ENCODE peak calls at places on chromosomes 5 and 9, in four cellular contexts. U is upper lobe of right lung; N is aorta; A is effector memory CD4-positive, alpha-beta T cell. S is an unnamed sample.

GRCh38 chr9:18297532-18297872 is 176.5 kb upstream of the ADAMTSL1 start:
- DNase-seq in U (no peak), N (no peak), A (no peak), S (no peak)

GRCh38 chr5:43129161-43129560 is 8.4 kb downstream of the ZNF131 start:
- DNase-seq in U (no peak), N (no peak), A (no peak), S (no peak)

GRCh38 chr5:111194925-111195324 is 29.3 kb upstream of the CAMK4 start:
- DNase-seq in U (no peak), N (no peak), A (no peak), S (no peak)

GRCh38 chr9:38027714-38028113 is 41.3 kb downstream of the SHB start:
- DNase-seq in U (no peak), N (no peak), A (no peak), S (no peak)

GRCh38 chr9:136259517-136259813 is 13.9 kb upstream of the QSOX2 start:
- DNase-seq in U (no peak), N (no peak), A (no peak), S (no peak)

GRCh38 chr5:55592388-55593114 is 57.8 kb upstream of the PLPP1 start:
- DNase-seq in U (no peak), N (no peak), A (no peak), S (no peak)

GRCh38 chr5:35640623-35641022 is 23.0 kb downstream of the SPEF2 start:
- DNase-seq in U (no peak), N (no peak), A (no peak), S (no peak)

GRCh38 chr5:56552612-56553268 is 262.6 kb upstream of the MAP3K1 start:
- DNase-seq in U (no peak), N (no peak), A (no peak), S (no peak)

GRCh38 chr5:173514666-173515065 is 101.8 kb downstream of the BOD1 start:
- DNase-seq in U (no peak), N (no peak), A (no peak), S (no peak)

GRCh38 chr5:112366987-112367386 is 52.1 kb downstream of the EPB41L4A start:
- DNase-seq in U (no peak), N (no peak), A (no peak), S (no peak)

GRCh38 chr5:9059920-9060691 is 485.8 kb downstream of the SEMA5A start:
- DNase-seq in U (no peak), N (peak), A (no peak), S (no peak)

GRCh38 chr9:32783168-32783891 is at the start of gene TMEM215:
- DNase-seq in U (no peak), N (no peak), A (no peak), S (no peak)

GRCh38 chr5:113806250-113806649 is 292.8 kb downstream of the YTHDC2 start:
- DNase-seq in U (no peak), N (no peak), A (no peak), S (no peak)

GRCh38 chr9:96603305-96604004 is 16.2 kb downstream of the CDC14B start:
- DNase-seq in U (no peak), N (no peak), A (no peak), S (no peak)
- H3K27ac ChIP-seq in U (no peak), N (no peak), A (no peak), S (no peak)

GRCh38 chr5:181204561-181205401 is at the start of gene TRIM7:
- DNase-seq in U (peak), N (peak), A (no peak), S (no peak)
- H3K27ac ChIP-seq in U (peak), N (no peak), A (no peak), S (peak)

DNA sequence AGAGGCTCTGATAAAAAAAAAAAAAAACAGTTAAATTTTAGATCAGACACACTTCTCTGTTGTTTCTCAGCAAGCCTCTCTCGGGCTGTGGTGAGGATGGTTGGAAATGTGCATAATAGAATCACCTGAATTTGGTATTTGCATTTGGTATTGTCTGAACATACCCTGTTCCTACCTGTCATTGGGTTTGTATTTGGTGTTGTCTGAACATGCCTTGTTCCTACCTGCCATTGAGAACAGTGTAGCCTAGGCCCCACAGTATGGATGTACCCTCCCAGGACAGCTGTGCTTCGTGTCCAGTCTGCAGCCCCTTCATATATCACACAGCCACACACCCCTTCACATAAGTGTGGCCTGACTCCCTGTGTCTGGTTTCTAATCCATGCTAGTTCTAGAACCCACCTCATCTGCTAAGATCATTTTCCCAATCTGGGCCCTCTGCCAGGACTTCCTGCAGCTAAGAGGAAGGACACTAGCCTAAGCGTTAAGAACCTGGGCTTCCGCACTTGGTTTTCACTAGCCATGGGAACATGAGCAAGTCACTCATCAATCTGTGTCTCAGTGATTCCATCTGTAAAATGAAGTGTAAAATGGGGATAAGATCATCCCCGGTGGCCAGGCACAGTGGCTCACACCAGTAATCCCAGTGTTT is 49.2 kb downstream of the ITGA2 start:
- DNase-seq in U (no peak), N (no peak), A (no peak), S (no peak)
- H3K27ac ChIP-seq in U (no peak), N (no peak), A (no peak), S (no peak)

GRCh38 chr9:95089916-95090791 is 227.4 kb downstream of the FANCC start:
- DNase-seq in U (no peak), N (peak), A (no peak), S (no peak)
- H3K27ac ChIP-seq in U (peak), N (peak), A (no peak), S (no peak)

GRCh38 chr9:130264414-130265350 is 878 bp upstream of the HMCN2 start:
- DNase-seq in U (no peak), N (no peak), A (no peak), S (no peak)

GRCh38 chr9:130260816-130261765 is 4.5 kb upstream of the HMCN2 start:
- DNase-seq in U (no peak), N (no peak), A (no peak), S (no peak)

GRCh38 chr9:130262771-130263170 is 2.8 kb upstream of the HMCN2 start:
- DNase-seq in U (no peak), N (no peak), A (no peak), S (no peak)

GRCh38 chr9:130263601-130264413 is 1.8 kb upstream of the HMCN2 start:
- DNase-seq in U (no peak), N (no peak), A (no peak), S (no peak)

DNA sequence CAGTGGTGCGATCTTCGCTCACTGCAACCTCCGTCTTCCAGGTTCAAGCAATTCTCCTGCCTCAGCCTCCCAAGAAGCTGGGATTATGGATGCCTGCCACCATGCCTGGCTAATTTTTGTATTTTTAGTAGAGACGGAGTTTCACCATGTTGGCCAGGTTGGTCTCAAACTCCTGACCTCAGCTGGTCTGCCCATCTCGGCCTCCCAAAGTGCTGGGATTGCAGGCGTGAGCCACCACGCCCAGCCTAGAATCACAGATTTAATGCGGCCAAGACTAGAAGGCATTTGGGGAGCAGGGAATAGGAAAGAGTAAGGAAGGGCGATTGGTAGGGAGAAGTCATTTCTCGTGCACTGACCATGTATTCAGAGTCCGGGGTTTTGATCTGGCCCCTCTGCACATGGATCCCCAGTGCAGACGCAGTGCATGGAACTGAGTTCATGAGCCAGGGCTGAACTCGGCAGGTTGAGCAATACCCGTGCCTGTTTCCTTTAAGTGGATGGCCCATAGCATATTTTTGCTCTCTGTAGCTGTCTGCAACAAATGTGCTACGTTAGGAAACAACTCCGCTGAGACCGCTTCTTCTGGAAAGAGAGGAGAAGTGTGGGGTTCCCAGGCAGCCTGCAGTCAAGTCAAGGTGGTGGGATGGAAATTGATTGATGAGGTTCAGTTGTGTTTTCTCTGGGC is 3.4 kb upstream of the HMCN2 start:
- DNase-seq in U (no peak), N (no peak), A (no peak), S (no peak)
- H3K27ac ChIP-seq in U (no peak), N (no peak), A (no peak), S (no peak)

S was measured in naive thymus-derived CD4-positive, alpha-beta T cell.